ENCODE peak calls at places on chromosomes 11 and 22, in ten cellular contexts. V is PC-9, R is stomach, Y is Panc1, S is cardiac muscle cell, H is neural crest cell, N is GM12878, L is NB4, M is AG04449, W is gastrocnemius medialis. T is an unnamed sample.

GRCh38 chr22:49488943-49489342 is 338.7 kb downstream of the BRD1 start:
- DNase-seq in N (no peak), M (no peak), Y (no peak), W (no peak), V (no peak), S (no peak), R (no peak), L (peak; percentile 74), H (no peak), T (no peak)

GRCh38 chr11:111166655-111167054 is 78.9 kb upstream of the POU2AF2 start:
- DNase-seq in Y (no peak), W (no peak), S (no peak), R (no peak), V (no peak), L (no peak), N (no peak), H (no peak), M (no peak), T (no peak)

GRCh38 chr11:77411717-77412441 is 62.0 kb downstream of the PAK1 start:
- DNase-seq in S (peak; percentile 86), L (peak; percentile 93), V (peak; percentile 84), Y (no peak), H (peak; percentile 70), M (peak; percentile 31), N (peak; percentile 40), W (peak; percentile 69), R (peak; percentile 90), T (peak; percentile 83)

GRCh38 chr11:61026121-61027031 is 54.9 kb downstream of the CD6 start:
- DNase-seq in S (no peak), V (no peak), M (no peak), R (no peak), L (peak; percentile 44), N (no peak), H (no peak), Y (no peak), W (no peak), T (no peak)

GRCh38 chr11:47107709-47108108 is 69.0 kb downstream of the ARFGAP2 start:
- DNase-seq in H (no peak), R (no peak), N (no peak), Y (no peak), W (no peak), L (no peak), M (no peak), S (no peak), V (no peak), T (no peak)

GRCh38 chr11:94020777-94021615 is at the start of gene HEPHL1:
- DNase-seq in S (no peak), R (no peak), M (no peak), V (peak; percentile 68), L (peak; percentile 50), H (no peak), W (no peak), Y (no peak), N (no peak), T (no peak)

GRCh38 chr11:20042025-20042639 is 118.1 kb downstream of the DBX1 start:
- DNase-seq in V (no peak), Y (no peak), R (no peak), S (no peak), W (no peak), L (no peak), N (no peak), M (no peak), H (no peak), T (no peak)

GRCh38 chr11:124207102-124207792 is 24.1 kb downstream of the OR10D3 start:
- DNase-seq in Y (no peak), V (no peak), L (peak; percentile 25), W (no peak), M (no peak), R (no peak), H (no peak), S (no peak), N (no peak), T (no peak)

DNA sequence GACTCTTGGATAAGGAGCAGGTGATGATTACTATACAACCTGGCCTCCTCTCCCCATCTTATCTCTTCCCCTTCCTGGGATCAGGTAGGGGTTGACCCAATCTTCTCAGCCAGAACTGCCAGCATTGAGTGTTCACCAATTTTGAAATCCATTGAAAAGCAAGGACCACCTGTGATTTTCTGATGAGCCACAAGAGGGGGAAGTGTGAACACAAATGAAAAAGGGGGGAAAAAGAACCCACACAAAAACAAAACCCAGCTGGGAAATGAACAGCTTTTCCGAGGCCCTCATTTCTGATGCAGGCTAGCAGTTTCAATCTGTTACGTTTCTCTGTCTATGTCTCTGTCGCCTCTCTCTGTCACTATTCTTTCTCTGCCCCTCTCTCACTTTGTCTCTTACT is 161.9 kb downstream of the INSC start:
- DNase-seq in L (peak; percentile 4), V (no peak), R (no peak), M (no peak), W (no peak), Y (no peak), S (peak; percentile 26), H (peak; percentile 31), N (no peak), T (peak; percentile 21)
- TF ChIP-seq CTCF in L (peak; percentile 27), V (peak; percentile 50), R (no peak), M (peak; percentile 3), W (no peak), Y (peak; percentile 40), S (peak; percentile 27), H (peak; percentile 57), N (peak; percentile 12), T (peak; percentile 50)

DNA sequence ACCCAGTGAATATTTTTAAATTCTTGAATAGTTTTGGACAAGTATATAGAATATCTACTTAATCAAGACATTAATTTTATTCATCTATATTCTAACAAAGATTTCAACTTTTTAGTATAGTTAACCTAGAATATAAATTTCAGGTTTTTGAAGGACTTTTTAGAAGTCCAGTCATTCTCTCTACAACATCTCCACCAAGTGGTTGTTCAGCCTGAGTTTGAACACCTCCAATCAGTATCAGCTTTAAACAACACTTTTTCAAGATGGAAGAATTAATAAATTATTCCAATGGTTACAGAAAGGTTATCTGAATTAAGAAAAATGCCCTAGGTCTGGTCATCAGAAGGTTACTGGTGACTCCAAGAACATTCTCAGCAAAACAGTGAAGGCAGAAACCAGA is 31.8 kb downstream of the EIF3M start:
- DNase-seq in V (no peak), L (no peak), R (no peak), W (no peak), N (no peak), M (no peak), Y (no peak), H (no peak), S (peak; percentile 3), T (no peak)
- TF ChIP-seq CTCF in V (peak; percentile 48), L (no peak), R (no peak), W (no peak), N (peak; percentile 45), M (no peak), Y (peak; percentile 38), H (peak; percentile 37), S (peak; percentile 57), T (no peak)

GRCh38 chr11:119625206-119625988 is 103.6 kb downstream of the NECTIN1 start:
- DNase-seq in V (no peak), M (no peak), R (no peak), W (no peak), L (no peak), H (no peak), Y (no peak), S (no peak), N (no peak), T (no peak)

GRCh38 chr11:119622454-119623143 is 106.4 kb downstream of the NECTIN1 start:
- DNase-seq in H (no peak), V (no peak), W (no peak), N (no peak), S (no peak), M (no peak), L (no peak), R (no peak), Y (no peak), T (no peak)

GRCh38 chr11:119626197-119626909 is 102.6 kb downstream of the NECTIN1 start:
- DNase-seq in Y (no peak), S (no peak), M (no peak), R (no peak), W (no peak), L (no peak), N (no peak), V (no peak), H (no peak), T (peak; percentile 46)

GRCh38 chr11:119623682-119624081 is 105.3 kb downstream of the NECTIN1 start:
- DNase-seq in Y (no peak), W (no peak), M (no peak), L (no peak), S (no peak), H (no peak), R (no peak), V (no peak), N (no peak), T (no peak)

DNA sequence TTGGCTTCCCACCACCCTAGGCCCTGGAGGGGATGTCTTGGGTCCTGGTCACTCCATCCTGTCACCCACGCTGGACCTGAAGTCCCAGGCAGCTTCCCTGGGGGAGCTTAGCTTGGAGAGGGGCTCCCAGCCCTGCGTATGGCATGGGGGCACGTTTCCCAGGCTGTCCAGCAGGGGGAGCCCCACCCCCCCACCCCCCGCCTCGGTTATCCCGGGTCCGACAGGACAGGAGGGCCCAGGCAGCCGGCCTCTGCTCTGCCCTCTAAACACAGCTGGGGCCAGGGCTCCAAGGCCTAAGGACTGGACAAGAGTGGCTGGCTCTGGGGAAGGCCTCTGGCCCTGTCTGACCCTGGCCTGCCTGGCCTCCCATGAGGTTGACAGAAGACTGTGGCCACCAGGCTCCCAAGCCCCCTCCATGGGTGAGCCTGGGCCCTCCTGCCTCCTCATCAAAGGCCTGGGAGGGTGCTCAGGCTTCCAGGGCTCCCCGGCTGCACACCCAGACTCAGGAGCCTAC is 104.8 kb downstream of the NECTIN1 start:
- DNase-seq in S (no peak), R (no peak), N (no peak), M (no peak), V (no peak), W (no peak), Y (no peak), L (peak; percentile 23), H (no peak), T (peak; percentile 21)
- TF ChIP-seq CTCF in S (peak; percentile 45), R (no peak), N (peak; percentile 18), M (peak; percentile 51), V (peak; percentile 73), W (no peak), Y (peak; percentile 90), L (peak; percentile 54), H (peak; percentile 67), T (peak; percentile 81)

GRCh38 chr11:68763181-68763721 is 11.9 kb upstream of the TESMIN start:
- DNase-seq in L (no peak), N (no peak), Y (no peak), S (no peak), R (no peak), H (no peak), M (no peak), V (peak; percentile 100), W (no peak), T (peak; percentile 36)

GRCh38 chr11:68762481-68762880 is 11.2 kb upstream of the TESMIN start:
- DNase-seq in L (no peak), W (no peak), V (no peak), N (no peak), R (no peak), Y (no peak), S (no peak), H (no peak), M (no peak), T (no peak)

GRCh38 chr11:68761801-68762200 is 10.5 kb upstream of the TESMIN start:
- DNase-seq in L (no peak), M (no peak), S (no peak), Y (no peak), R (no peak), W (no peak), N (no peak), H (no peak), V (no peak), T (no peak)

GRCh38 chr11:68764746-68765145 is 13.4 kb upstream of the TESMIN start:
- DNase-seq in R (no peak), L (no peak), H (no peak), V (no peak), N (no peak), M (no peak), W (no peak), Y (no peak), S (no peak), T (no peak)

GRCh38 chr11:68763926-68764657 is 12.8 kb upstream of the TESMIN start:
- DNase-seq in H (no peak), W (no peak), S (no peak), R (no peak), M (no peak), N (no peak), V (no peak), L (no peak), Y (no peak), T (no peak)
- TF ChIP-seq CTCF in H (peak; percentile 21), W (no peak), S (no peak), R (no peak), M (no peak), N (peak; percentile 13), V (peak; percentile 38), L (no peak), Y (no peak), T (no peak)

T was measured in nephron progenitor cell.